ENCODE peak calls at places on chromosomes 6 and 20, in nine cellular contexts. One of them, this sample, is unnamed.

GRCh38 chr6:44023586-44024454 is 103.4 kb downstream of the MRPL14 start:
- DNase-seq in cardiac muscle cell: no peak
- DNase-seq in SK-N-SH: peak
- DNase-seq in OCI-LY7: no peak
- DNase-seq in heart right ventricle: no peak
- DNase-seq in kidney epithelial cell: no peak
- DNase-seq in pancreas: no peak
- DNase-seq in GM12865: no peak
- DNase-seq in BJ: no peak
- DNase-seq in this sample: no peak

GRCh38 chr6:106082735-106083398 is 3.3 kb upstream of the PRDM1 start:
- DNase-seq in cardiac muscle cell: no peak
- DNase-seq in SK-N-SH: no peak
- DNase-seq in OCI-LY7: no peak
- DNase-seq in heart right ventricle: no peak
- DNase-seq in kidney epithelial cell: no peak
- DNase-seq in pancreas: no peak
- DNase-seq in GM12865: no peak
- DNase-seq in BJ: no peak
- DNase-seq in this sample: no peak

GRCh38 chr6:4891171-4891570 is 112.7 kb downstream of the RPP40 start:
- DNase-seq in cardiac muscle cell: no peak
- DNase-seq in SK-N-SH: no peak
- DNase-seq in OCI-LY7: no peak
- DNase-seq in heart right ventricle: no peak
- DNase-seq in kidney epithelial cell: no peak
- DNase-seq in pancreas: no peak
- DNase-seq in GM12865: no peak
- DNase-seq in BJ: no peak
- DNase-seq in this sample: no peak

GRCh38 chr6:159094444-159095252 is 49.9 kb upstream of the TAGAP start:
- DNase-seq in cardiac muscle cell: no peak
- DNase-seq in SK-N-SH: no peak
- DNase-seq in OCI-LY7: peak
- DNase-seq in heart right ventricle: no peak
- DNase-seq in kidney epithelial cell: no peak
- DNase-seq in pancreas: no peak
- DNase-seq in GM12865: peak
- DNase-seq in BJ: no peak
- DNase-seq in this sample: no peak

GRCh38 chr20:34055290-34055689 is 56.8 kb downstream of the EIF2S2 start:
- DNase-seq in cardiac muscle cell: peak
- DNase-seq in SK-N-SH: peak
- DNase-seq in OCI-LY7: no peak
- DNase-seq in heart right ventricle: peak
- DNase-seq in kidney epithelial cell: no peak
- DNase-seq in pancreas: no peak
- DNase-seq in GM12865: no peak
- DNase-seq in BJ: no peak
- DNase-seq in this sample: no peak

GRCh38 chr6:76166297-76166696 is 93.8 kb upstream of the IMPG1 start:
- DNase-seq in cardiac muscle cell: no peak
- DNase-seq in SK-N-SH: no peak
- DNase-seq in OCI-LY7: no peak
- DNase-seq in heart right ventricle: no peak
- DNase-seq in kidney epithelial cell: no peak
- DNase-seq in pancreas: no peak
- DNase-seq in GM12865: no peak
- DNase-seq in BJ: no peak
- DNase-seq in this sample: no peak

GRCh38 chr6:166629628-166630027 is 2.6 kb upstream of the RPS6KA2 start:
- DNase-seq in cardiac muscle cell: peak
- DNase-seq in SK-N-SH: no peak
- DNase-seq in OCI-LY7: no peak
- DNase-seq in heart right ventricle: no peak
- DNase-seq in kidney epithelial cell: no peak
- DNase-seq in pancreas: no peak
- DNase-seq in GM12865: no peak
- DNase-seq in BJ: no peak
- DNase-seq in this sample: no peak

GRCh38 chr6:9159051-9159450 is 723.7 kb upstream of the SLC35B3 start:
- DNase-seq in cardiac muscle cell: no peak
- DNase-seq in SK-N-SH: no peak
- DNase-seq in OCI-LY7: no peak
- DNase-seq in heart right ventricle: no peak
- DNase-seq in kidney epithelial cell: no peak
- DNase-seq in pancreas: no peak
- DNase-seq in GM12865: no peak
- DNase-seq in BJ: no peak
- DNase-seq in this sample: no peak

GRCh38 chr6:134060491-134061106 is 8.2 kb upstream of the SLC2A12 start:
- DNase-seq in cardiac muscle cell: peak
- DNase-seq in SK-N-SH: no peak
- DNase-seq in OCI-LY7: no peak
- DNase-seq in heart right ventricle: no peak
- DNase-seq in kidney epithelial cell: peak
- DNase-seq in pancreas: no peak
- DNase-seq in GM12865: no peak
- DNase-seq in BJ: no peak
- DNase-seq in this sample: no peak

GRCh38 chr6:116111552-116112528 is 11.2 kb downstream of the NT5DC1 start:
- DNase-seq in cardiac muscle cell: peak
- DNase-seq in SK-N-SH: peak
- DNase-seq in OCI-LY7: peak
- DNase-seq in heart right ventricle: no peak
- DNase-seq in kidney epithelial cell: no peak
- DNase-seq in pancreas: no peak
- DNase-seq in GM12865: peak
- DNase-seq in BJ: no peak
- DNase-seq in this sample: no peak

GRCh38 chr20:4244700-4245485 is 229.5 kb upstream of the RNF24 start:
- DNase-seq in cardiac muscle cell: peak
- DNase-seq in SK-N-SH: no peak
- DNase-seq in OCI-LY7: no peak
- DNase-seq in heart right ventricle: peak
- DNase-seq in kidney epithelial cell: no peak
- DNase-seq in pancreas: peak
- DNase-seq in GM12865: no peak
- DNase-seq in BJ: no peak
- DNase-seq in this sample: no peak

GRCh38 chr6:81309841-81310240 is 442.6 kb downstream of the TENT5A start:
- DNase-seq in cardiac muscle cell: no peak
- DNase-seq in SK-N-SH: no peak
- DNase-seq in OCI-LY7: no peak
- DNase-seq in heart right ventricle: no peak
- DNase-seq in kidney epithelial cell: no peak
- DNase-seq in pancreas: no peak
- DNase-seq in GM12865: no peak
- DNase-seq in BJ: no peak
- DNase-seq in this sample: no peak

GRCh38 chr6:139960676-139961075 is 586.2 kb upstream of the CITED2 start:
- DNase-seq in cardiac muscle cell: no peak
- DNase-seq in SK-N-SH: no peak
- DNase-seq in OCI-LY7: no peak
- DNase-seq in heart right ventricle: no peak
- DNase-seq in kidney epithelial cell: no peak
- DNase-seq in pancreas: no peak
- DNase-seq in GM12865: no peak
- DNase-seq in BJ: no peak
- DNase-seq in this sample: no peak

GRCh38 chr6:77341058-77341986 is 122.0 kb downstream of the HTR1B start:
- DNase-seq in cardiac muscle cell: peak
- DNase-seq in SK-N-SH: no peak
- DNase-seq in OCI-LY7: no peak
- DNase-seq in heart right ventricle: peak
- DNase-seq in kidney epithelial cell: no peak
- DNase-seq in pancreas: peak
- DNase-seq in GM12865: no peak
- DNase-seq in BJ: no peak
- DNase-seq in this sample: no peak

GRCh38 chr6:30483677-30484279 is 5.5 kb upstream of the HLA-E start:
- DNase-seq in cardiac muscle cell: peak
- DNase-seq in SK-N-SH: peak
- DNase-seq in OCI-LY7: peak
- DNase-seq in heart right ventricle: peak
- DNase-seq in kidney epithelial cell: no peak
- DNase-seq in pancreas: no peak
- DNase-seq in GM12865: peak
- DNase-seq in BJ: no peak
- DNase-seq in this sample: no peak

GRCh38 chr20:45781391-45781931 is 10.2 kb downstream of the WFDC3 start:
- DNase-seq in cardiac muscle cell: peak
- DNase-seq in SK-N-SH: no peak
- DNase-seq in OCI-LY7: no peak
- DNase-seq in heart right ventricle: no peak
- DNase-seq in kidney epithelial cell: peak
- DNase-seq in pancreas: no peak
- DNase-seq in GM12865: no peak
- DNase-seq in BJ: peak
- DNase-seq in this sample: no peak

GRCh38 chr6:142953373-142954273 is 8.6 kb upstream of the HIVEP2 start:
- DNase-seq in cardiac muscle cell: no peak
- DNase-seq in SK-N-SH: no peak
- DNase-seq in OCI-LY7: no peak
- DNase-seq in heart right ventricle: no peak
- DNase-seq in kidney epithelial cell: no peak
- DNase-seq in pancreas: peak
- DNase-seq in GM12865: no peak
- DNase-seq in BJ: no peak
- DNase-seq in this sample: no peak

GRCh38 chr20:31922181-31922580 is 29.7 kb downstream of the PDRG1 start:
- DNase-seq in cardiac muscle cell: no peak
- DNase-seq in SK-N-SH: no peak
- DNase-seq in OCI-LY7: no peak
- DNase-seq in heart right ventricle: no peak
- DNase-seq in kidney epithelial cell: no peak
- DNase-seq in pancreas: no peak
- DNase-seq in GM12865: no peak
- DNase-seq in BJ: no peak
- DNase-seq in this sample: no peak

DNA sequence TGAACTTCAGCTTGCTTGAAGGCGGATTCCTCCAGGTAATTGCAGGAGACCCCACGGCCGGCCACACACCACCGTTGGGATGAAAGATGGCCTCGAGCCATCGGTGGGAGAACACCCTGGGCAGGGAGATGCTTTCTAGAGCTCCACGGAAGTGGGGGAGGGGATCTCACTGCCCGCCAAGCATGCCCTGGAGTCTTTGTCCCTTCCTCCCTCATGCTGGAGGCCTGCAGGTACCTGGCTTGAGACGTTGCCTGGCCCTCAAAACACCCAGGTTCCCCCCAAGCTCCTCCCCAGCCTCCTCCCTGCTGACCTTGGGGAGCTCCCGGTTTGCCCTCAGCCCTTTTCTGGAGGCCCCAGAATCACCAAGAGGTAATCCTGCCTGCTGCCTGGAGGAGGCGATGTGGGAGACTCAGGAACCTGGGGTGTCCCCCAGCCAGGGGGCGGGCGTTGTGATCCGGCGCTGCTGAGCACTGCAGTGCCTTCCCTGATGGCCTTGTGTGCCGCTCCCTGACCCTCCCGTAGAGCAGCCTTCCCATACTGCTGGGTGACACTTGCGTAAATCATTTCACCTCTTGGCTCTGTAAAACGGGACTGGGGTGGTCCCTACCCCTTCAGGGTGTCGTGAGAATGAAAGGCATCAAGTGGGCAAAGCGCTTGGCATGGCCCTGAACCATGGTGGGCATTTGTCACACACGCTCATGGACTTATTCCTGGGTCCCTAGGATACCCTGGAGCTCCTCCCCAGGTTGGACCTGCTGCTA is 91.4 kb downstream of the CEBPB start:
- DNase-seq in cardiac muscle cell: no peak
- DNase-seq in SK-N-SH: no peak
- DNase-seq in OCI-LY7: peak
- DNase-seq in heart right ventricle: no peak
- DNase-seq in kidney epithelial cell: no peak
- DNase-seq in pancreas: no peak
- DNase-seq in GM12865: peak
- DNase-seq in BJ: no peak
- DNase-seq in this sample: peak
- TF ChIP-seq CTCF in cardiac muscle cell: peak
- TF ChIP-seq CTCF in SK-N-SH: peak
- TF ChIP-seq CTCF in OCI-LY7: peak
- TF ChIP-seq CTCF in heart right ventricle: no peak
- TF ChIP-seq CTCF in kidney epithelial cell: peak
- TF ChIP-seq CTCF in pancreas: no peak
- TF ChIP-seq CTCF in GM12865: peak
- TF ChIP-seq CTCF in BJ: no peak
- TF ChIP-seq CTCF in this sample: peak

GRCh38 chr6:132734694-132735236 is 20.9 kb upstream of the VNN1 start:
- DNase-seq in cardiac muscle cell: peak
- DNase-seq in SK-N-SH: no peak
- DNase-seq in OCI-LY7: no peak
- DNase-seq in heart right ventricle: no peak
- DNase-seq in kidney epithelial cell: no peak
- DNase-seq in pancreas: peak
- DNase-seq in GM12865: no peak
- DNase-seq in BJ: no peak
- DNase-seq in this sample: no peak
- TF ChIP-seq CTCF in cardiac muscle cell: peak
- TF ChIP-seq CTCF in SK-N-SH: no peak
- TF ChIP-seq CTCF in OCI-LY7: peak
- TF ChIP-seq CTCF in heart right ventricle: no peak
- TF ChIP-seq CTCF in kidney epithelial cell: peak
- TF ChIP-seq CTCF in pancreas: no peak
- TF ChIP-seq CTCF in GM12865: no peak
- TF ChIP-seq CTCF in BJ: peak
- TF ChIP-seq CTCF in this sample: no peak

GRCh38 chr6:14265049-14266021 is 147.8 kb downstream of the CD83 start:
- DNase-seq in cardiac muscle cell: no peak
- DNase-seq in SK-N-SH: no peak
- DNase-seq in OCI-LY7: no peak
- DNase-seq in heart right ventricle: no peak
- DNase-seq in kidney epithelial cell: no peak
- DNase-seq in pancreas: no peak
- DNase-seq in GM12865: no peak
- DNase-seq in BJ: no peak
- DNase-seq in this sample: no peak
- TF ChIP-seq CTCF in cardiac muscle cell: peak
- TF ChIP-seq CTCF in SK-N-SH: no peak
- TF ChIP-seq CTCF in OCI-LY7: peak
- TF ChIP-seq CTCF in heart right ventricle: no peak
- TF ChIP-seq CTCF in kidney epithelial cell: no peak
- TF ChIP-seq CTCF in pancreas: no peak
- TF ChIP-seq CTCF in GM12865: no peak
- TF ChIP-seq CTCF in BJ: peak
- TF ChIP-seq CTCF in this sample: no peak

DNA sequence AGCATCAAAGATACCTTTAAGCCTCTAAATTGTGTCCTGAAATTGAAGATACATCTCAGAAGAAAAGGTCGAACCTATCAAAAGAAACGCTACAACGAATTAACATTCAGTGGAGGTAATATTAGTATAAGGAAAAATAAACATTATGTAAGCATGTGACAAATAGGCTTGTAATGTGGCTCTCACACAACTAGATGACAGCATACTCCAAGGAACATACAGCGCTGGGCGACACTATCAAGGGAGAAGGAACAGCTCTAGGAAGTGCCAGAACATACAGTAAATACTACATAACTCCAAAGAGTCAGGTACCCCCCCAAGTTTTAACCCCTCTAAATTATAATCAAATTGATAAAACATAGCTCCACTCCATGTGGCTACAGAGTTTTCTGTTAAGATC is 103.5 kb downstream of the LAMP5 start:
- DNase-seq in cardiac muscle cell: peak
- DNase-seq in SK-N-SH: peak
- DNase-seq in OCI-LY7: no peak
- DNase-seq in heart right ventricle: no peak
- DNase-seq in kidney epithelial cell: no peak
- DNase-seq in pancreas: peak
- DNase-seq in GM12865: peak
- DNase-seq in BJ: no peak
- DNase-seq in this sample: no peak
- TF ChIP-seq CTCF in cardiac muscle cell: peak
- TF ChIP-seq CTCF in SK-N-SH: peak
- TF ChIP-seq CTCF in OCI-LY7: peak
- TF ChIP-seq CTCF in heart right ventricle: no peak
- TF ChIP-seq CTCF in kidney epithelial cell: peak
- TF ChIP-seq CTCF in pancreas: no peak
- TF ChIP-seq CTCF in GM12865: peak
- TF ChIP-seq CTCF in BJ: no peak
- TF ChIP-seq CTCF in this sample: no peak